ENCODE peak calls at places on chromosomes 13 and 19, in five cellular contexts. P, L, J, F and M are unnamed samples. For H3K4me1, the result is how much of the 10 kb centered on the place peaks cover.

GRCh38 chr13:98456423-98456845 is 120.5 kb downstream of the STK24 start:
- DNase-seq in F (no peak), L (no peak), J (no peak), P (no peak), M (peak)

GRCh38 chr19:53808710-53809125 is 15.4 kb downstream of the NLRP12 start:
- DNase-seq in J (no peak), L (no peak), P (no peak), F (no peak), M (no peak)

GRCh38 chr13:20159646-20160345 is 1.1 kb downstream of the GJA3 start:
- DNase-seq in P (no peak), F (no peak), L (no peak), J (no peak), M (no peak)

GRCh38 chr13:110562696-110563462 is 1.4 kb upstream of the RAB20 start:
- DNase-seq in J (no peak), F (no peak), P (no peak), L (no peak), M (no peak)

GRCh38 chr13:110149036-110149435 is 157.9 kb downstream of the COL4A1 start:
- DNase-seq in P (no peak), L (no peak), F (no peak), J (no peak), M (no peak)

GRCh38 chr19:14090509-14091085 is at the start of gene SAMD1:
- DNase-seq in L (peak), J (peak), F (peak), P (peak), M (peak)

GRCh38 chr13:101829484-101829883 is 377.0 kb downstream of the ITGBL1 start:
- DNase-seq in F (no peak), P (no peak), L (no peak), J (no peak), M (no peak)

GRCh38 chr19:6632002-6632621 is 37.8 kb downstream of the TNFSF14 start:
- DNase-seq in L (no peak), F (peak), J (peak), P (peak), M (no peak)

GRCh38 chr19:6530385-6531162 is at the start of gene TNFSF9:
- DNase-seq in P (peak), F (peak), J (no peak), L (peak), M (peak)

GRCh38 chr13:87999791-88000190 is 328.6 kb downstream of the SLITRK5 start:
- DNase-seq in P (no peak), L (no peak), F (no peak), J (no peak), M (no peak)

GRCh38 chr13:102729560-102730275 is 34.9 kb upstream of the METTL21C start:
- DNase-seq in P (no peak), F (no peak), J (no peak), L (no peak), M (no peak)

GRCh38 chr19:2549701-2550191 is 73.8 kb downstream of the GADD45B start:
- DNase-seq in L (peak), P (peak), J (no peak), F (peak), M (peak)

GRCh38 chr13:94138831-94139230 is 340.7 kb downstream of the DCT start:
- DNase-seq in L (no peak), J (no peak), F (no peak), P (no peak), M (no peak)

GRCh38 chr19:16435999-16436650 is 35.6 kb downstream of the EPS15L1 start:
- DNase-seq in J (no peak), F (no peak), L (no peak), P (no peak), M (no peak)

GRCh38 chr13:71316964-71317363 is 550.0 kb downstream of the DACH1 start:
- DNase-seq in F (no peak), L (no peak), P (no peak), J (no peak), M (no peak)

GRCh38 chr19:19566306-19566705 is 28.2 kb downstream of the CILP2 start:
- DNase-seq in F (no peak), L (no peak), J (no peak), P (no peak), M (no peak)

GRCh38 chr19:34675919-34676318 is 1.0 kb downstream of the SCGB2B2 start:
- DNase-seq in J (no peak), F (no peak), L (no peak), P (no peak), M (no peak)
- H3K4me3 ChIP-seq in J (no peak), F (peak), L (no peak), P (no peak), M (no peak)

GRCh38 chr13:114116734-114117133 is 15.7 kb downstream of the RASA3 start:
- DNase-seq in L (peak), P (no peak), F (no peak), J (no peak), M (no peak)
- H3K4me1 ChIP-seq in L (under half), P (under half), F (under half), J (half or more), M (under half)

DNA sequence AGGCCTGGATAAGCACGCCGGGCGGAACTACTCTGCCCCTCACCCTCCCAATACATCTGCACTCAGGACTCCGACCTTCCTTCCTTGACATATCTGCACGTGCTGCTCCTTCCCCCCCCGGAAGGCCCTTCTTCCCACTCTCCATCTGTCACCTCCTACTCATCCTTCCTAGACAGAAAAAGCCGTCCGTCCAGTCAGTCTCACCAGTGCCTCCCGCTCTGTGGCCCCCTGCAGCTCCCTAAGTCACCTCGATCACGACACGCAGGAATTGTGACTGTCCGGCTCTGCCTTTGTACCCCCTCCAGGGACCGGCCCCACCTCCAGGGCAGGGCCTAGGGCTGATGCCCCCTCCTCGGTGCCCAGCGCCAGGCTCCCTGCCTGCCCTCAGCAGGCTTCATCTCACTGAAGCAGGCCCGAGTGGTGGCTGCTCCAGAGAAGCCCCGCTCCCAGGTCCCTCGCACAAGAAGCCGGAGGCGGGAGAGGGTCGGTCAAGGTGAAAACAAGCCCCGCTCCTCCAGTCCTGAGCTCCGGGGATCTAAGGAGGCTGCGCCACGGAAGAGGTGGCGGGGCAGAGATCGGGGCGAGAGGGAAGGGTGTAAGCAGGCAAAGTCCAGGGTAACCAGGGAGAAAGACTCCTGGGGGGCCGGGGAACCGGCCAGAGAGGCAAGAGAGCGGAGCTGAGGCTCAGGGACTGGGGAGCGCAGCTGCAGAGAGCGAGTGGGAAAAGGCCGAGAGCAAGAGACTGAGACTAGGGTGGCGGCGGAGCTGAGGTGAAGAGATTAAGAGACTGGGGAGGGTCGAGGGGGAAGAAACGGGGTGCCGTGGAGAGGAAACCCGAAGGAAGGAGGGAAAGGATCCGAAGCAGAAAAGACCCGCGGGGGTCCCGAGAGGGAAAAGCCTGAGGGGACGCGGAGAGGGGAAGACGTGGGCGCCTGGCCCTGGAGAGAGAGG is 1.1 kb downstream of the PPP6R1 start:
- DNase-seq in L (peak), F (no peak), J (no peak), P (no peak), M (no peak)
- H3K27ac ChIP-seq in L (peak), F (peak), J (peak), P (peak), M (no peak)

DNA sequence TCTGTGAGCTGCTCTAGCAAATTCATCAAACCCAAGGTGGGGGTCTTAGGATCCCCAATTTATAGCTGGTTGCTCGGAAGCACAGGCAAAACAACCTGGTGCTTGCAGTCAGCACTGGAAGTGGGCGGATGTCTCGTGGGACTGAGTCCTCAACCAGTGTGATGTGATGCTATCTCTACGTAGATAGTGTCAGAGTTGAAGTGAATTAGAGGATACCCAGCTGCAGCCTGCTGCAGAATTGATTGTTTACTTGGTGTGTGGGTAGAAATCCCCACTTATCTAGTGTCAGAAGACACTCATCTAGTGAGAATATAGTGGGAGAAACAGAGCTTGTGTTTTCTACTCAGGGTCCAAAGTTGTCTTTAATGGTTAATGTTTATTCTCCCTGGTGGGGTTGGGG is 63.3 kb downstream of the CBY2 start:
- DNase-seq in F (no peak), L (no peak), P (no peak), J (no peak), M (no peak)
- H3K4me3 ChIP-seq in F (no peak), L (no peak), P (no peak), J (no peak), M (no peak)

GRCh38 chr19:13029301-13029880 is 34.1 kb downstream of the NFIX start:
- DNase-seq in J (no peak), P (no peak), L (peak), F (no peak), M (no peak)
- H3K4me1 ChIP-seq in J (half or more), P (under half), L (half or more), F (half or more), M (under half)

GRCh38 chr19:12970070-12970820 is 869 bp downstream of the DAND5 start:
- DNase-seq in F (no peak), P (no peak), L (no peak), J (no peak), M (no peak)

GRCh38 chr19:12969292-12969988 is at the start of gene DAND5:
- DNase-seq in J (no peak), L (no peak), F (peak), P (no peak), M (no peak)

GRCh38 chr19:12965017-12965811 is 4.2 kb upstream of the DAND5 start:
- DNase-seq in J (no peak), P (peak), L (peak), F (peak), M (peak)

GRCh38 chr19:12967907-12968306 is 1.5 kb upstream of the DAND5 start:
- DNase-seq in P (no peak), F (no peak), J (no peak), L (no peak), M (no peak)

GRCh38 chr19:12965812-12966135 is 3.6 kb upstream of the DAND5 start:
- DNase-seq in J (no peak), F (no peak), L (no peak), P (no peak), M (no peak)
- H3K27ac ChIP-seq in J (peak), F (peak), L (no peak), P (peak), M (no peak)

DNA sequence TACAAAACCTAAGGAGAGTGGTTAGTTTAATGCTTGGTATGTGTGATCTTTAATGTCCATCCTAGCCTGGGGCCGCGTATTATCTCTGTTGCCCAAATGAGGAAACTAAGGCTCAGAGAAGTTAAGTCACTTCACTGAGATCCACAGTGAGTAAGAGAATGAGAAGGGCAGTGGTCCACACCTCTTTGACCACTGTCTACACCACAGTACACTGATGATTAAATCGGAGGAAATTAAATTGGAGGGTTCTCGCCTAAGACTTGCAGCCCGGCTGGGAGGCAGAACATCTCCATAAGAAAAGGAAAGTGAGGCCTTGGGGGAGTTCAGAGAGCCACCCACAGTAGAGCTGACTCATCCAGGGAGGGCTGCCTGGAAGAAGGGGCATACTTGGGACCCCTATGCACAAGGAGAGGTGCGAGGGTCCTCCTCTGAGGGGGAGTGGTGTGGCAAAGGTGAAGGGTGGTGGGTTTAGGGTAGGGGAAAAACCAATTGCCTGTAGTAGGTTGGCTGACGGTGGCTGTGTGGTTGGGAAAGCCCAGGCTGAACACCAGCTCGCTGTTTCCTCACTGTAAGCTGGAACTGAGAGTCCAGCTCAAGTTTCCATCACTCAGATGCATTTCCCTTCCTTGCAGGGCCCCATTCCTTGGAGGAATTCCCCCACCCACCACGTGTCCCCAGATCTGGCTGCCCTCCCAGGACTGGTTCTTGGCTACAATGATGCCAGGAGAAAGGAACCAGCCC is 15.0 kb upstream of the DHRS12 start:
- DNase-seq in F (no peak), P (peak), J (no peak), L (no peak), M (peak)
- H3K4me3 ChIP-seq in F (no peak), P (no peak), J (no peak), L (no peak), M (no peak)

GRCh38 chr13:30656178-30656577 is 38.5 kb downstream of the USPL1 start:
- DNase-seq in P (no peak), L (no peak), F (no peak), J (no peak), M (no peak)
- H3K4me1 ChIP-seq in P (under half), L (under half), F (under half), J (under half), M (under half)

DNA sequence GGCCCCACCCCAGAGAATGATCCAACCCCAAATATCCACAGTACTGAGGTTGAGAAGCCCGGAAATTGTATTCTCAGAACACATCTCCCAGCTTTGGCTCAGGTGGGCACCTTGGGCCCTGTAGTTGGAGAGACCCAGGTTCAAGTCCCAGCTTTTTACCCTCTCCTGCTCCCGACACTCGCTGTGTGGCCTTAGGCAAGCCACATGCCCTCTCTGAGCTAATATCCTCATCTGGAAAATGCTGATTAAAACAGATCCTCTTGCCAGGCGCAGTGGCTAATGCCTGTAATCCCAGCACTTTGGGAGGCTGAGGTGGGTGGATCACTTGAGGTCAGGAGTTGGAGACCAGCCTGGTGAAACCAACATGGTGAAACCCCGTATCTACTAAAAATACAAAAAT is 2.6 kb downstream of the PLIN4 start:
- DNase-seq in J (no peak), P (no peak), F (no peak), L (no peak), M (no peak)
- H3K27ac ChIP-seq in J (no peak), P (no peak), F (no peak), L (no peak), M (no peak)